ENCODE peak calls at places on chromosomes 16 and 17, in five cellular contexts. One of them, this sample, is unnamed.
A peak's percentile ranks its signal among the peaks of the same experiment; 100 is the strongest.

GRCh38 chr17:81348097-81349055 is 46.9 kb upstream of the BAHCC1 start:
- DNase-seq in AG04450: no peak
- DNase-seq in lower leg skin: no peak
- DNase-seq in astrocyte of the spinal cord: no peak
- DNase-seq in bronchial epithelial cell: no peak
- DNase-seq in this sample: no peak

GRCh38 chr16:66651965-66652364 is 44.6 kb downstream of the CMTM4 start:
- DNase-seq in AG04450: no peak
- DNase-seq in lower leg skin: no peak
- DNase-seq in astrocyte of the spinal cord: no peak
- DNase-seq in bronchial epithelial cell: no peak
- DNase-seq in this sample: no peak

GRCh38 chr17:4560837-4561241 is 462 bp upstream of the GGT6 start:
- DNase-seq in AG04450: no peak
- DNase-seq in lower leg skin: no peak
- DNase-seq in astrocyte of the spinal cord: no peak
- DNase-seq in bronchial epithelial cell: no peak
- DNase-seq in this sample: no peak

GRCh38 chr17:3762922-3763776 is 37.8 kb downstream of the ITGAE start:
- DNase-seq in AG04450: no peak
- DNase-seq in lower leg skin: no peak
- DNase-seq in astrocyte of the spinal cord: no peak
- DNase-seq in bronchial epithelial cell: no peak
- DNase-seq in this sample: no peak

GRCh38 chr17:69407759-69408158 is 6.7 kb upstream of the MAP2K6 start:
- DNase-seq in AG04450: no peak
- DNase-seq in lower leg skin: no peak
- DNase-seq in astrocyte of the spinal cord: no peak
- DNase-seq in bronchial epithelial cell: no peak
- DNase-seq in this sample: no peak

GRCh38 chr16:30049871-30050270 is 15.7 kb upstream of the ALDOA start:
- DNase-seq in AG04450: no peak
- DNase-seq in lower leg skin: peak; percentile 33
- DNase-seq in astrocyte of the spinal cord: no peak
- DNase-seq in bronchial epithelial cell: no peak
- DNase-seq in this sample: no peak

GRCh38 chr16:68365167-68365817 is 54.5 kb downstream of the PRMT7 start:
- DNase-seq in AG04450: no peak
- DNase-seq in lower leg skin: no peak
- DNase-seq in astrocyte of the spinal cord: no peak
- DNase-seq in bronchial epithelial cell: no peak
- DNase-seq in this sample: no peak

GRCh38 chr17:13024526-13025263 is 6.9 kb upstream of the ELAC2 start:
- DNase-seq in AG04450: peak; percentile 16
- DNase-seq in lower leg skin: no peak
- DNase-seq in astrocyte of the spinal cord: peak; percentile 52
- DNase-seq in bronchial epithelial cell: peak; percentile 35
- DNase-seq in this sample: no peak

GRCh38 chr17:37702605-37703004 is 42.3 kb downstream of the HNF1B start:
- DNase-seq in AG04450: peak; percentile 41
- DNase-seq in lower leg skin: no peak
- DNase-seq in astrocyte of the spinal cord: peak; percentile 88
- DNase-seq in bronchial epithelial cell: peak; percentile 84
- DNase-seq in this sample: peak; percentile 52

GRCh38 chr17:46771601-46772012 is 46.9 kb downstream of the WNT3 start:
- DNase-seq in AG04450: no peak
- DNase-seq in lower leg skin: no peak
- DNase-seq in astrocyte of the spinal cord: no peak
- DNase-seq in bronchial epithelial cell: no peak
- DNase-seq in this sample: no peak

GRCh38 chr17:50680126-50680525 is 27.6 kb downstream of the ANKRD40 start:
- DNase-seq in AG04450: no peak
- DNase-seq in lower leg skin: no peak
- DNase-seq in astrocyte of the spinal cord: no peak
- DNase-seq in bronchial epithelial cell: no peak
- DNase-seq in this sample: no peak

GRCh38 chr16:67982011-67982696 is 1.9 kb upstream of the DPEP3 start:
- DNase-seq in AG04450: no peak
- DNase-seq in lower leg skin: no peak
- DNase-seq in astrocyte of the spinal cord: no peak
- DNase-seq in bronchial epithelial cell: no peak
- DNase-seq in this sample: no peak

GRCh38 chr17:2856727-2857126 is 60.5 kb downstream of the RAP1GAP2 start:
- DNase-seq in AG04450: no peak
- DNase-seq in lower leg skin: no peak
- DNase-seq in astrocyte of the spinal cord: no peak
- DNase-seq in bronchial epithelial cell: no peak
- DNase-seq in this sample: no peak

GRCh38 chr17:4786111-4786491 is at the start of gene VMO1:
- DNase-seq in AG04450: no peak
- DNase-seq in lower leg skin: no peak
- DNase-seq in astrocyte of the spinal cord: no peak
- DNase-seq in bronchial epithelial cell: no peak
- DNase-seq in this sample: no peak

GRCh38 chr17:71338396-71338795 is 782.4 kb upstream of the SOX9 start:
- DNase-seq in AG04450: no peak
- DNase-seq in lower leg skin: no peak
- DNase-seq in astrocyte of the spinal cord: peak; percentile 60
- DNase-seq in bronchial epithelial cell: peak; percentile 48
- DNase-seq in this sample: peak; percentile 45

GRCh38 chr16:72997141-72997542 is 50.8 kb downstream of the ZFHX3 start:
- DNase-seq in AG04450: no peak
- DNase-seq in lower leg skin: peak; percentile 54
- DNase-seq in astrocyte of the spinal cord: no peak
- DNase-seq in bronchial epithelial cell: peak; percentile 85
- DNase-seq in this sample: no peak

GRCh38 chr16:81483064-81483969 is 38.7 kb downstream of the CMIP start:
- DNase-seq in AG04450: no peak
- DNase-seq in lower leg skin: no peak
- DNase-seq in astrocyte of the spinal cord: no peak
- DNase-seq in bronchial epithelial cell: no peak
- DNase-seq in this sample: no peak

GRCh38 chr16:30355954-30356308 is 823 bp upstream of the CD2BP2 start:
- DNase-seq in AG04450: no peak
- DNase-seq in lower leg skin: no peak
- DNase-seq in astrocyte of the spinal cord: no peak
- DNase-seq in bronchial epithelial cell: no peak
- DNase-seq in this sample: no peak

GRCh38 chr16:87457724-87458423 is 35.0 kb downstream of the ZCCHC14 start:
- DNase-seq in AG04450: peak; percentile 96
- DNase-seq in lower leg skin: no peak
- DNase-seq in astrocyte of the spinal cord: peak; percentile 99
- DNase-seq in bronchial epithelial cell: peak; percentile 89
- DNase-seq in this sample: peak; percentile 97

GRCh38 chr16:4477966-4478365 is 1.8 kb downstream of the HMOX2 start:
- DNase-seq in AG04450: no peak
- DNase-seq in lower leg skin: no peak
- DNase-seq in astrocyte of the spinal cord: peak; percentile 52
- DNase-seq in bronchial epithelial cell: peak; percentile 99
- DNase-seq in this sample: no peak

GRCh38 chr17:65154770-65155589 is 17.8 kb downstream of the RGS9 start:
- DNase-seq in AG04450: peak; percentile 29
- DNase-seq in lower leg skin: no peak
- DNase-seq in astrocyte of the spinal cord: peak; percentile 38
- DNase-seq in bronchial epithelial cell: peak; percentile 72
- DNase-seq in this sample: peak; percentile 38

GRCh38 chr16:54657058-54657708 is 273.5 kb upstream of the IRX5 start:
- DNase-seq in AG04450: no peak
- DNase-seq in lower leg skin: peak; percentile 28
- DNase-seq in astrocyte of the spinal cord: peak; percentile 86
- DNase-seq in bronchial epithelial cell: peak; percentile 97
- DNase-seq in this sample: peak; percentile 10

GRCh38 chr17:16215002-16215272 is 397 bp downstream of the NCOR1 start:
- DNase-seq in AG04450: no peak
- DNase-seq in lower leg skin: peak; percentile 31
- DNase-seq in astrocyte of the spinal cord: peak; percentile 37
- DNase-seq in bronchial epithelial cell: peak; percentile 32
- DNase-seq in this sample: no peak

GRCh38 chr17:80262291-80262690 is 1.6 kb downstream of the RNF213 start:
- DNase-seq in AG04450: no peak
- DNase-seq in lower leg skin: no peak
- DNase-seq in astrocyte of the spinal cord: no peak
- DNase-seq in bronchial epithelial cell: no peak
- DNase-seq in this sample: no peak
- H3K4me3 ChIP-seq in AG04450: peak overlapping the region; percentile 79
- H3K4me3 ChIP-seq in lower leg skin: no peak overlapping the region
- H3K4me3 ChIP-seq in astrocyte of the spinal cord: no peak overlapping the region
- H3K4me3 ChIP-seq in bronchial epithelial cell: no peak overlapping the region
- H3K4me3 ChIP-seq in this sample: peak overlapping the region; percentile 88

DNA sequence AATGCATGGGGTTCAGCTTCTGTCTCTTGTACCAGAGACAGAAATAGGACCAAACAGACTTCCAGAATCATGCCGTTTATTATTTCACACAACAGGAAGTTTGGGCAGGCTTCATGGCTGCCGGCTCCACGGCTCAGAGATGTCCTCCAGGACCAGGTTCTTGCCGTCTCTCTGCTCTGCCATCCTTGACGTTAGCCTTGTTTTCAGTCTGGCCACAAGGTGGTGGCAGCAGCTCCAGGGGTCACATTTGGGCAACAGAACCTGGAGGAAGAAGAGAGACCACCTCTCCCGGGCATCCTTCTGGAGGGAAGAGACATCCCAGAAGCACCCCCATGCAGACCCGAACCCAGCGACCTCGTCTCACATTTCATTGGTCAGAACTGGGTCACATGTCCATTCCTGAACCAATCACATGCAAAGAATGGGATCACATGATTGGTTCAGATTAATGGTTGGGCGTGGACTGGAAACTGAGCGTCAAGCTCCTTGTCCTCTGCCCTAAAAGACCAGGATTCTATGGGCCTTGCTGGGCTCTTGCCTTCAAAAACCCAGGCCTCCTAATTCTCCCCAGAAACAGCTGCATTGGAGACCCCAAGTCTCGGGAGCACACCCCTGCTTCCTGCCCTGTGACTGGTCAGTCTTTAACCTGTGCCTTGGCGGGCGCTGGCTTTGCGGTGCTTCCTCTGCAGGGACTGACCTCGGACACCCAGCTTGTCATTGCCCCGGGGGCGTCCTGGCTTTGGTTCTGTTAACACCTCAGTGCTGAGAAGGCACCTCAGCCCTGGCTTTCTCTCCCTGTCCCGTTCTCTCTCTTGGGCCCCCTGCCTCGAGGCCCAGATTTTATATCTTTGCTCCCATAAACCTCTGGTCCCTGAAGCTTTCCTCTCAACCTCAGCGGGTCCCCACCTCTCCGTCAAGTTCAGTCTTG is 63.3 kb downstream of the IRF8 start:
- DNase-seq in AG04450: no peak
- DNase-seq in lower leg skin: no peak
- DNase-seq in astrocyte of the spinal cord: no peak
- DNase-seq in bronchial epithelial cell: no peak
- DNase-seq in this sample: no peak
- TF ChIP-seq CTCF in AG04450: no peak
- TF ChIP-seq CTCF in lower leg skin: no peak
- TF ChIP-seq CTCF in astrocyte of the spinal cord: no peak
- TF ChIP-seq CTCF in bronchial epithelial cell: no peak
- TF ChIP-seq CTCF in this sample: no peak

GRCh38 chr17:78873519-78874340 is 29.3 kb downstream of the CEP295NL start:
- DNase-seq in AG04450: peak; percentile 41
- DNase-seq in lower leg skin: no peak
- DNase-seq in astrocyte of the spinal cord: peak; percentile 82
- DNase-seq in bronchial epithelial cell: peak; percentile 44
- DNase-seq in this sample: peak; percentile 56
- H3K4me3 ChIP-seq in AG04450: no peak overlapping the region
- H3K4me3 ChIP-seq in lower leg skin: no peak overlapping the region
- H3K4me3 ChIP-seq in astrocyte of the spinal cord: no peak overlapping the region
- H3K4me3 ChIP-seq in bronchial epithelial cell: no peak overlapping the region
- H3K4me3 ChIP-seq in this sample: no peak overlapping the region

DNA sequence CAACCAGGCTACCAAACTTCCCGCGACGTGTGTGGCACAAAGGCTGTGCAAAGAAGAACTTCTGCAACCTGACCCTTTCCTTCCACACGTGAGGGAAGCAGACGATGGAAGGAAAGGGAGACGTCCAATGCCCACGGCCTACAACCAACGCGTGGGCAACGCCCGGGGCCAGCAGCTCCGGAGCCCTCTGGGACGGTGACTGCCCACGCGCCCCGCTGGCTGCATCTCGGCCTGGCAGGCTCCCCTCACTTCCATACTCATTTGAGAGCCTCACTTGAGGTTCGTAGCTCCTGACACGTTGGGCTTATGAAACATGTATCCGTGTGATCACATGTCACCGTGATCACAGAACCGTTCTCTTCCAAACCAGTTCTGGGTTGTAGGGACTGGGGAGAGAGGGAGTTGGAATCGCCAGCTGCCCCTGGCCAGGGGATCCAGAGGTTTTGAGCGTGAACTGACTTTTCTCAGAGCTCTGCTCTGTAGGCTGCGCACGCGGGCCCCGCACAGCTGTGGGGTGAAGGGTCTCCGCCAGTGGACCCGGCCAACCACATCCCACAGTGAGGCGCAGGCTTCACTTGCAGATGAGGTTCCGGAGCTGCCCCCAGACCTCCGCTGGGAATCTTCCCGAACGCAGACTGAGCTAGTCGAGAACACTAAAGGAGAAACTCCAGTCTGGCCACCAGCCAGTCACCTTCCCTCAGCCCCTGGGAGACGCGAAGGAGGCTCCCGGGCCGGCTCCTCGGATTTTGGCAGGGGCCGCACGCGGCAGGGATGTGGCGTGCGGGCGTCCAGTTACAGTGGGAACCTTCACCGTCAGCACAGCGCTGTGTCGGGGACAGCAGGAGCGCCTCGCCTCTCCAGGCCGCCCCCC is 1.0 kb downstream of the LMF1 start:
- DNase-seq in AG04450: no peak
- DNase-seq in lower leg skin: no peak
- DNase-seq in astrocyte of the spinal cord: no peak
- DNase-seq in bronchial epithelial cell: no peak
- DNase-seq in this sample: no peak
- TF ChIP-seq CTCF in AG04450: no peak
- TF ChIP-seq CTCF in lower leg skin: no peak
- TF ChIP-seq CTCF in astrocyte of the spinal cord: no peak
- TF ChIP-seq CTCF in bronchial epithelial cell: no peak
- TF ChIP-seq CTCF in this sample: no peak

DNA sequence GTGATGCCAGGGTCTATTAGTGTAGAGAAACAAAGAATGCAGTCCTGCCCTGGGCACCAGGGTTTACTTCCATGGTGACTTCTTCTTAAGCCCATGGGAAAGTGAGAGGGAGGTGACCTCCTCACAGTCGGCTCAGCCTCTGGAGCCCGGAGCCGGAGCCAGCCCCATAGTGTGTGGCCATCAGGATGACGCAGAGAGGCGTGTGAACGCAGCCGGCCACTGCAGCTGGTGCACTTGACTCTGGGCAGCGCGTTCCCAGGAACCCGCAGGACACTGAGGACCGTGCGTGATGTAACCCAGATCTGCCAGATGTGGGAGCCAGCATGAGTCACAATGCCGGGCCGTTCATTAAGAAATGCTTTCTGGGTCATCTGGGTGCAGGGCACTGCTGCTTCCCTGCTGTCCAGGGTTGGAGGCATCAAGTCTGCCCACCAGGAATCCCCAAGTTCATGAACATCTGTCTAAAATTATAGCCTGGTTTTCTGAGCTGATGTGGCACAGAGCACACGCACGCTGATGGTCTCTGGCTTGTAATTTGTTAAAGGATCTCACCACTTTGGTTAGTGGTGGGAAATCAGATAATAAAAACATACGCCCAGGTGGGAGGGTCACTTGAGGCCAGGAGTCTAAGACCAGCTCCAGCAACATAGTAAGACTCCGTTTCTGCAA is 114.1 kb downstream of the PITPNC1 start:
- DNase-seq in AG04450: peak; percentile 93
- DNase-seq in lower leg skin: peak; percentile 82
- DNase-seq in astrocyte of the spinal cord: peak; percentile 99
- DNase-seq in bronchial epithelial cell: peak; percentile 49
- DNase-seq in this sample: peak; percentile 88
- H3K4me3 ChIP-seq in AG04450: peak overlapping the region; percentile 15
- H3K4me3 ChIP-seq in lower leg skin: no peak overlapping the region
- H3K4me3 ChIP-seq in astrocyte of the spinal cord: peak overlapping the region; percentile 10
- H3K4me3 ChIP-seq in bronchial epithelial cell: no peak overlapping the region
- H3K4me3 ChIP-seq in this sample: peak overlapping the region; percentile 28

This sample was measured in HFF-Myc.